ENCODE peak calls at places on chromosomes 16 and 17, in four cellular contexts. One of them, this sample, is unnamed.
A peak's percentile ranks its signal among the peaks of the same experiment; 100 is the strongest.

GRCh38 chr17:50361561-50362480 is 11.2 kb downstream of the MRPL27 start:
- DNase-seq in K562: peak; percentile 95
- DNase-seq in HCT116: peak; percentile 60
- DNase-seq in H1: peak; percentile 67
- DNase-seq in this sample: peak; percentile 75

GRCh38 chr16:69315486-69316311 is 4.5 kb downstream of the VPS4A start:
- DNase-seq in K562: no peak
- DNase-seq in HCT116: no peak
- DNase-seq in H1: no peak
- DNase-seq in this sample: no peak

GRCh38 chr16:81694494-81695285 is 84.4 kb upstream of the PLCG2 start:
- DNase-seq in K562: no peak
- DNase-seq in HCT116: no peak
- DNase-seq in H1: no peak
- DNase-seq in this sample: no peak

GRCh38 chr16:85975421-85976100 is 76.6 kb downstream of the IRF8 start:
- DNase-seq in K562: no peak
- DNase-seq in HCT116: no peak
- DNase-seq in H1: no peak
- DNase-seq in this sample: peak; percentile 14

GRCh38 chr17:46154151-46154816 is 38.9 kb downstream of the KANSL1 start:
- DNase-seq in K562: no peak
- DNase-seq in HCT116: no peak
- DNase-seq in H1: no peak
- DNase-seq in this sample: no peak

GRCh38 chr17:77916771-77917481 is 41.6 kb upstream of the TNRC6C start:
- DNase-seq in K562: no peak
- DNase-seq in HCT116: no peak
- DNase-seq in H1: no peak
- DNase-seq in this sample: no peak

GRCh38 chr16:2478273-2478672 is 3.3 kb downstream of the TBC1D24 start:
- DNase-seq in K562: no peak
- DNase-seq in HCT116: no peak
- DNase-seq in H1: no peak
- DNase-seq in this sample: no peak

GRCh38 chr17:67605259-67605912 is 112.3 kb upstream of the NOL11 start:
- DNase-seq in K562: no peak
- DNase-seq in HCT116: no peak
- DNase-seq in H1: no peak
- DNase-seq in this sample: no peak

GRCh38 chr16:27226476-27226875 is 23.1 kb downstream of the KDM8 start:
- DNase-seq in K562: no peak
- DNase-seq in HCT116: no peak
- DNase-seq in H1: no peak
- DNase-seq in this sample: no peak

GRCh38 chr17:77815127-77815905 is 143.2 kb upstream of the TNRC6C start:
- DNase-seq in K562: no peak
- DNase-seq in HCT116: no peak
- DNase-seq in H1: no peak
- DNase-seq in this sample: no peak

GRCh38 chr16:73068546-73069401 is 20.8 kb upstream of the ZFHX3 start:
- DNase-seq in K562: no peak
- DNase-seq in HCT116: no peak
- DNase-seq in H1: no peak
- DNase-seq in this sample: peak; percentile 63

GRCh38 chr17:73292031-73292531 is 19.7 kb downstream of the CDC42EP4 start:
- DNase-seq in K562: peak; percentile 34
- DNase-seq in HCT116: peak; percentile 89
- DNase-seq in H1: no peak
- DNase-seq in this sample: no peak

GRCh38 chr17:44251062-44251461 is 16.9 kb downstream of the SLC4A1 start:
- DNase-seq in K562: no peak
- DNase-seq in HCT116: no peak
- DNase-seq in H1: no peak
- DNase-seq in this sample: no peak

GRCh38 chr17:2975469-2975958 is 87.9 kb downstream of the OR1D5 start:
- DNase-seq in K562: peak; percentile 8
- DNase-seq in HCT116: peak; percentile 90
- DNase-seq in H1: no peak
- DNase-seq in this sample: peak; percentile 87

GRCh38 chr17:77506371-77506991 is 365.7 kb downstream of the SEC14L1 start:
- DNase-seq in K562: no peak
- DNase-seq in HCT116: no peak
- DNase-seq in H1: no peak
- DNase-seq in this sample: no peak

GRCh38 chr16:1961651-1962067 is 2.3 kb downstream of the NDUFB10 start:
- DNase-seq in K562: peak; percentile 66
- DNase-seq in HCT116: no peak
- DNase-seq in H1: no peak
- DNase-seq in this sample: peak; percentile 49

GRCh38 chr17:76270127-76270592 is 5.0 kb downstream of the UBALD2 start:
- DNase-seq in K562: peak; percentile 77
- DNase-seq in HCT116: no peak
- DNase-seq in H1: no peak
- DNase-seq in this sample: no peak

GRCh38 chr17:67503184-67503583 is 126.1 kb downstream of the PITPNC1 start:
- DNase-seq in K562: no peak
- DNase-seq in HCT116: peak; percentile 95
- DNase-seq in H1: no peak
- DNase-seq in this sample: no peak

GRCh38 chr17:82230627-82231311 is 1.9 kb downstream of the SLC16A3 start:
- DNase-seq in K562: peak; percentile 94
- DNase-seq in HCT116: no peak
- DNase-seq in H1: no peak
- DNase-seq in this sample: peak; percentile 87

GRCh38 chr16:52265446-52265861 is 281.5 kb downstream of the TOX3 start:
- DNase-seq in K562: no peak
- DNase-seq in HCT116: no peak
- DNase-seq in H1: no peak
- DNase-seq in this sample: no peak

GRCh38 chr17:38885728-38886642 is 16.1 kb downstream of the LASP1 start:
- DNase-seq in K562: no peak
- DNase-seq in HCT116: no peak
- DNase-seq in H1: no peak
- DNase-seq in this sample: no peak

GRCh38 chr17:46889992-46890564 is 32.9 kb upstream of the GOSR2 start:
- DNase-seq in K562: peak; percentile 41
- DNase-seq in HCT116: no peak
- DNase-seq in H1: no peak
- DNase-seq in this sample: no peak

GRCh38 chr16:14070555-14070876 is 603 bp upstream of the MRTFB start:
- DNase-seq in K562: no peak
- DNase-seq in HCT116: no peak
- DNase-seq in H1: no peak
- DNase-seq in this sample: no peak

GRCh38 chr16:1971678-1972489 is at the start of gene TBL3:
- DNase-seq in K562: peak; percentile 97
- DNase-seq in HCT116: peak; percentile 83
- DNase-seq in H1: peak; percentile 99
- DNase-seq in this sample: peak; percentile 87

GRCh38 chr17:61393550-61393903 is 6.1 kb upstream of the TBX2 start:
- DNase-seq in K562: no peak
- DNase-seq in HCT116: no peak
- DNase-seq in H1: no peak
- DNase-seq in this sample: no peak

GRCh38 chr16:78288915-78289314 is 189.5 kb downstream of the WWOX start:
- DNase-seq in K562: no peak
- DNase-seq in HCT116: no peak
- DNase-seq in H1: no peak
- DNase-seq in this sample: no peak

GRCh38 chr16:78291642-78292041 is 192.2 kb downstream of the WWOX start:
- DNase-seq in K562: no peak
- DNase-seq in HCT116: no peak
- DNase-seq in H1: no peak
- DNase-seq in this sample: no peak

GRCh38 chr16:78290498-78291271 is 191.2 kb downstream of the WWOX start:
- DNase-seq in K562: no peak
- DNase-seq in HCT116: no peak
- DNase-seq in H1: no peak
- DNase-seq in this sample: no peak

GRCh38 chr16:78289368-78289767 is 189.9 kb downstream of the WWOX start:
- DNase-seq in K562: no peak
- DNase-seq in HCT116: no peak
- DNase-seq in H1: no peak
- DNase-seq in this sample: no peak

DNA sequence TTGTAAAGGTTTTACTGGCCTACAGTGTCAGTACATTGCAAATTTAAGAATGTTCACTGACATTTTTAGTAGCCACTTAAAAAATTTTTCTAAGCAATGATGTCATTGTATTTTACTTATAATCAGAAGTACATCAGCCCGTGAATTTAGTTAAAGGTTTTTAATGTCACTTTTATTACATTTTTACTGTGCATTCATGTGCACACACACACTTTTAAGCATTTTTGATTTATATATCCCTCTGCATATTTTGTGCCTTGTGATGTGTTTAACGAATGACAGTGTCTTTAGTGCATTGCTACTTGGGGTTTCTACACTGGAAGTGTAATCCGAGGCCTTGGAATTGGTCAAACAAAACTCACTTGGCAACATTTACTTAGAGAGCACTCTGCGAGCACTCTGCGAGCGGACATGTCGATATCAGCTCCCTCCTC is 190.4 kb downstream of the WWOX start:
- DNase-seq in K562: no peak
- DNase-seq in HCT116: no peak
- DNase-seq in H1: no peak
- DNase-seq in this sample: no peak
- TF ChIP-seq FOSL1 in K562: no peak
- TF ChIP-seq FOSL1 in HCT116: no peak
- TF ChIP-seq FOSL1 in H1: no peak
- TF ChIP-seq FOSL1 in this sample: no peak

GRCh38 chr16:56345406-56346050 is 79.8 kb downstream of the AMFR start:
- DNase-seq in K562: no peak
- DNase-seq in HCT116: no peak
- DNase-seq in H1: no peak
- DNase-seq in this sample: no peak
- TF ChIP-seq POLR2A in K562: no peak
- TF ChIP-seq POLR2A in HCT116: no peak
- TF ChIP-seq POLR2A in H1: no peak
- TF ChIP-seq POLR2A in this sample: no peak

DNA sequence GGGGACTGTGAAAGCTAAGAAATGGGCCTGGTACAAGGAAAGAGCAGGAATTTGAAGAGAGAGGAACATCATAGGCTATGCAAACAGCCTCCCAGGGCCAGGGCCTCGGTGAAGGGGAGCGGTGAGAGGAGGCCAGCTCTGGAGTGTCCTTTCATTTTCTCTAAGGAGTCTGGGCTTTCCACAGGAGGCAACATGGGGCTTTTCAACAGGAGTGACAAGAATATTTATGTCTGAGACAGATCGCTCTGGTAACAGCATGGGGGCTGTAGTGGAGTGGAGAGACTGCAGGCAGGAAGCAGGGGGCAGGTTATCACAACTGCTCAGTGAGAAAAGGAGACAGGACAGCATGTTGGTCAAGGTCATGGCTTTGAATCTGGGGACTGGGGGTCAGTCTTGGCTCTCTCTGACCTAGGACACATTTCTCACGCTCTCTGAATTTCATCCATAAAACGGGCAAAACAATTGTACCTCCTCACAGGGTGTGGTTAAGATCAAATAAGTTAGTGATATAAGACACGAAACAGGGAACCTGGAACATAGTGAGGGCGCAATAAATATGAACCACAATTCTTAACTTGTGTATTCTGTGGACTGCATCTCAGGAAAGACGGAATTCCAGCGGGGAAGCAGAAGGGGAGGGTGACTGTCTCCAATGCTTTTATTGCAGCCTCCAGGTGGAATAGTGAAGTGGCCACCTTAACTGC is 49.9 kb downstream of the TOM1L2 start:
- DNase-seq in K562: peak; percentile 70
- DNase-seq in HCT116: no peak
- DNase-seq in H1: no peak
- DNase-seq in this sample: no peak
- TF ChIP-seq FOSL1 in K562: no peak
- TF ChIP-seq FOSL1 in HCT116: no peak
- TF ChIP-seq FOSL1 in H1: no peak
- TF ChIP-seq FOSL1 in this sample: no peak

GRCh38 chr17:19248923-19249574 is 11.9 kb downstream of the EPN2 start:
- DNase-seq in K562: no peak
- DNase-seq in HCT116: no peak
- DNase-seq in H1: no peak
- DNase-seq in this sample: no peak

GRCh38 chr17:19247423-19247822 is 10.3 kb downstream of the EPN2 start:
- DNase-seq in K562: no peak
- DNase-seq in HCT116: no peak
- DNase-seq in H1: no peak
- DNase-seq in this sample: no peak

GRCh38 chr17:19248149-19248922 is 11.2 kb downstream of the EPN2 start:
- DNase-seq in K562: peak; percentile 59
- DNase-seq in HCT116: no peak
- DNase-seq in H1: no peak
- DNase-seq in this sample: no peak

GRCh38 chr17:19250421-19251141 is 13.4 kb downstream of the EPN2 start:
- DNase-seq in K562: no peak
- DNase-seq in HCT116: no peak
- DNase-seq in H1: no peak
- DNase-seq in this sample: no peak

GRCh38 chr17:19249681-19250080 is 12.5 kb downstream of the EPN2 start:
- DNase-seq in K562: no peak
- DNase-seq in HCT116: no peak
- DNase-seq in H1: no peak
- DNase-seq in this sample: no peak
- TF ChIP-seq POLR2A in K562: no peak
- TF ChIP-seq POLR2A in HCT116: no peak
- TF ChIP-seq POLR2A in H1: no peak
- TF ChIP-seq POLR2A in this sample: no peak

GRCh38 chr16:89711601-89712475 is 8.9 kb downstream of the VPS9D1 start:
- DNase-seq in K562: peak; percentile 88
- DNase-seq in HCT116: peak; percentile 73
- DNase-seq in H1: peak; percentile 91
- DNase-seq in this sample: no peak
- TF ChIP-seq FOSL1 in K562: no peak
- TF ChIP-seq FOSL1 in HCT116: no peak
- TF ChIP-seq FOSL1 in H1: no peak
- TF ChIP-seq FOSL1 in this sample: no peak

DNA sequence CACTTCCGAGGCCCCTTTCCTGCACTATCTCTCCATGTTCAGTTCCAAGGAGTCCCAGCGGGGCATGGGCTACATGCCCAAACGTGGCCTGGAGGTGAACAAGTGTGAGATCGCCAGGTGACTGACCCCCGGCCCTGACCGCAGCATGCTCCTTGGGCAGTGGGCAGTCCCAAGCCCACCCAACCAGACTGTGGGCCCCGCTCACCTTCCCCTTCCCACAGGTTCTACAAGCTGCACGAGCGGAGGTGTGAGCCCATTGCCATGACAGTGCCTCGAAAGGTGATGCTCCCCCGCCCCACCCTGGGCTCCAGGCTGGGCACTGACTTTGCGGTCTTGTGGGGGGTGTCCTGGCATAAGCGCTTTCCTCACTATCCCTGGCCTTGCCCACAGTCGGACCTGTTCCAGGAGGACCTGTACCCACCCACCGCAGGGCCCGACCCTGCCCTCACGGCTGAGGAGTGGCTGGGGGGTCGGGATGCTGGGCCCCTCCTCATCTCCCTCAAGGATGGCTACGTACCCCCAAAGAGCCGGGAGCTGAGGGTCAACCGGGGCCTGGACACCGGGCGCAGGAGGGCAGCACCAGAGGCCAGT is 4.7 kb downstream of the CORO1A start:
- DNase-seq in K562: no peak
- DNase-seq in HCT116: no peak
- DNase-seq in H1: peak; percentile 45
- DNase-seq in this sample: no peak
- TF ChIP-seq POLR2A in K562: no peak
- TF ChIP-seq POLR2A in HCT116: no peak
- TF ChIP-seq POLR2A in H1: no peak
- TF ChIP-seq POLR2A in this sample: no peak

This sample was measured in HepG2.